ENCODE peak calls at places on chromosomes 5 and 9, in five cellular contexts. One of them, this sample, is unnamed.

GRCh38 chr9:72615931-72616330 is 94.5 kb downstream of the TMC1 start:
- DNase-seq in body of pancreas: no peak
- DNase-seq in transverse colon: no peak
- DNase-seq in prostate gland: no peak
- DNase-seq in NB4: no peak
- DNase-seq in this sample: no peak

GRCh38 chr5:94524841-94525697 is 93.3 kb downstream of the KIAA0825 start:
- DNase-seq in body of pancreas: no peak
- DNase-seq in transverse colon: no peak
- DNase-seq in prostate gland: peak; percentile 7
- DNase-seq in NB4: peak; percentile 62
- DNase-seq in this sample: no peak

GRCh38 chr5:35303152-35303551 is 72.9 kb upstream of the PRLR start:
- DNase-seq in body of pancreas: no peak
- DNase-seq in transverse colon: no peak
- DNase-seq in prostate gland: no peak
- DNase-seq in NB4: no peak
- DNase-seq in this sample: no peak

GRCh38 chr9:19028835-19029451 is 4.1 kb downstream of the SAXO1 start:
- DNase-seq in body of pancreas: peak; percentile 33
- DNase-seq in transverse colon: peak; percentile 29
- DNase-seq in prostate gland: peak; percentile 36
- DNase-seq in NB4: peak; percentile 79
- DNase-seq in this sample: no peak

GRCh38 chr5:72149742-72150141 is 42.5 kb downstream of the MAP1B start:
- DNase-seq in body of pancreas: no peak
- DNase-seq in transverse colon: no peak
- DNase-seq in prostate gland: no peak
- DNase-seq in NB4: no peak
- DNase-seq in this sample: no peak

GRCh38 chr9:129996161-129996849 is 46.7 kb downstream of the FNBP1 start:
- DNase-seq in body of pancreas: no peak
- DNase-seq in transverse colon: no peak
- DNase-seq in prostate gland: no peak
- DNase-seq in NB4: peak; percentile 52
- DNase-seq in this sample: no peak

GRCh38 chr5:39580702-39581498 is 156.1 kb upstream of the DAB2 start:
- DNase-seq in body of pancreas: no peak
- DNase-seq in transverse colon: no peak
- DNase-seq in prostate gland: no peak
- DNase-seq in NB4: peak; percentile 20
- DNase-seq in this sample: no peak

GRCh38 chr5:89037090-89037489 is 154.1 kb upstream of the MEF2C start:
- DNase-seq in body of pancreas: no peak
- DNase-seq in transverse colon: no peak
- DNase-seq in prostate gland: no peak
- DNase-seq in NB4: no peak
- DNase-seq in this sample: peak; percentile 16

GRCh38 chr5:36932699-36933098 is 56.1 kb downstream of the NIPBL start:
- DNase-seq in body of pancreas: no peak
- DNase-seq in transverse colon: no peak
- DNase-seq in prostate gland: no peak
- DNase-seq in NB4: no peak
- DNase-seq in this sample: no peak

GRCh38 chr5:53917095-53917494 is 356.7 kb downstream of the NDUFS4 start:
- DNase-seq in body of pancreas: no peak
- DNase-seq in transverse colon: no peak
- DNase-seq in prostate gland: no peak
- DNase-seq in NB4: no peak
- DNase-seq in this sample: no peak

GRCh38 chr5:57503433-57503832 is 20.8 kb upstream of the ACTBL2 start:
- DNase-seq in body of pancreas: no peak
- DNase-seq in transverse colon: no peak
- DNase-seq in prostate gland: no peak
- DNase-seq in NB4: no peak
- DNase-seq in this sample: no peak

GRCh38 chr5:54659651-54660050 is 142.1 kb downstream of the SNX18 start:
- DNase-seq in body of pancreas: no peak
- DNase-seq in transverse colon: no peak
- DNase-seq in prostate gland: no peak
- DNase-seq in NB4: no peak
- DNase-seq in this sample: no peak

GRCh38 chr5:90185897-90186468 is 223.6 kb downstream of the CETN3 start:
- DNase-seq in body of pancreas: no peak
- DNase-seq in transverse colon: no peak
- DNase-seq in prostate gland: no peak
- DNase-seq in NB4: no peak
- DNase-seq in this sample: no peak

GRCh38 chr5:90182726-90183125 is 226.8 kb downstream of the CETN3 start:
- DNase-seq in body of pancreas: no peak
- DNase-seq in transverse colon: no peak
- DNase-seq in prostate gland: no peak
- DNase-seq in NB4: no peak
- DNase-seq in this sample: no peak

GRCh38 chr5:90184764-90185163 is 224.8 kb downstream of the CETN3 start:
- DNase-seq in body of pancreas: no peak
- DNase-seq in transverse colon: no peak
- DNase-seq in prostate gland: no peak
- DNase-seq in NB4: no peak
- DNase-seq in this sample: no peak
- TF ChIP-seq CTCF in body of pancreas: no peak
- TF ChIP-seq CTCF in transverse colon: no peak
- TF ChIP-seq CTCF in prostate gland: no peak
- TF ChIP-seq CTCF in NB4: no peak
- TF ChIP-seq CTCF in this sample: no peak

GRCh38 chr9:136409557-136410455 is 608 bp downstream of the ENTR1 start:
- DNase-seq in body of pancreas: peak; percentile 31
- DNase-seq in transverse colon: peak; percentile 45
- DNase-seq in prostate gland: no peak
- DNase-seq in NB4: peak; percentile 57
- DNase-seq in this sample: no peak
- TF ChIP-seq POLR2A in body of pancreas: no peak
- TF ChIP-seq POLR2A in transverse colon: peak; percentile 31
- TF ChIP-seq POLR2A in prostate gland: no peak
- TF ChIP-seq POLR2A in NB4: no peak
- TF ChIP-seq POLR2A in this sample: no peak

GRCh38 chr9:8256880-8257279 is 457.3 kb upstream of the DMAC1 start:
- DNase-seq in body of pancreas: no peak
- DNase-seq in transverse colon: no peak
- DNase-seq in prostate gland: no peak
- DNase-seq in NB4: no peak
- DNase-seq in this sample: no peak
- H3K4me3 ChIP-seq in body of pancreas: no peak overlapping the region
- H3K4me3 ChIP-seq in transverse colon: no peak overlapping the region
- H3K4me3 ChIP-seq in prostate gland: no peak overlapping the region
- H3K4me3 ChIP-seq in NB4: no peak overlapping the region
- H3K4me3 ChIP-seq in this sample: no peak overlapping the region

GRCh38 chr5:119582987-119583386 is 46.4 kb upstream of the FAM170A start:
- DNase-seq in body of pancreas: no peak
- DNase-seq in transverse colon: no peak
- DNase-seq in prostate gland: no peak
- DNase-seq in NB4: no peak
- DNase-seq in this sample: no peak

GRCh38 chr5:119583684-119584083 is 45.7 kb upstream of the FAM170A start:
- DNase-seq in body of pancreas: no peak
- DNase-seq in transverse colon: no peak
- DNase-seq in prostate gland: no peak
- DNase-seq in NB4: no peak
- DNase-seq in this sample: no peak

GRCh38 chr5:119578937-119579336 is 50.4 kb upstream of the FAM170A start:
- DNase-seq in body of pancreas: peak; percentile 45
- DNase-seq in transverse colon: no peak
- DNase-seq in prostate gland: no peak
- DNase-seq in NB4: peak; percentile 71
- DNase-seq in this sample: no peak
- TF ChIP-seq CTCF in body of pancreas: no peak
- TF ChIP-seq CTCF in transverse colon: no peak
- TF ChIP-seq CTCF in prostate gland: no peak
- TF ChIP-seq CTCF in NB4: peak; percentile 48
- TF ChIP-seq CTCF in this sample: no peak

GRCh38 chr5:173615884-173616576 is 420 bp downstream of the BOD1 start:
- DNase-seq in body of pancreas: peak; percentile 70
- DNase-seq in transverse colon: peak; percentile 70
- DNase-seq in prostate gland: peak; percentile 73
- DNase-seq in NB4: peak; percentile 76
- DNase-seq in this sample: peak; percentile 71

GRCh38 chr5:173613433-173614144 is 2.9 kb downstream of the BOD1 start:
- DNase-seq in body of pancreas: no peak
- DNase-seq in transverse colon: no peak
- DNase-seq in prostate gland: no peak
- DNase-seq in NB4: no peak
- DNase-seq in this sample: no peak

GRCh38 chr5:173614591-173614990 is 1.9 kb downstream of the BOD1 start:
- DNase-seq in body of pancreas: no peak
- DNase-seq in transverse colon: no peak
- DNase-seq in prostate gland: no peak
- DNase-seq in NB4: no peak
- DNase-seq in this sample: no peak

GRCh38 chr5:173618927-173619519 is 2.6 kb upstream of the BOD1 start:
- DNase-seq in body of pancreas: peak; percentile 56
- DNase-seq in transverse colon: peak; percentile 37
- DNase-seq in prostate gland: peak; percentile 48
- DNase-seq in NB4: peak; percentile 66
- DNase-seq in this sample: peak; percentile 47

GRCh38 chr5:173616577-173617118 is at the start of gene BOD1:
- DNase-seq in body of pancreas: peak; percentile 97
- DNase-seq in transverse colon: peak; percentile 97
- DNase-seq in prostate gland: peak; percentile 98
- DNase-seq in NB4: peak; percentile 98
- DNase-seq in this sample: peak; percentile 98
- TF ChIP-seq POLR2A in body of pancreas: no peak
- TF ChIP-seq POLR2A in transverse colon: peak; percentile 52
- TF ChIP-seq POLR2A in prostate gland: peak; percentile 40
- TF ChIP-seq POLR2A in NB4: no peak
- TF ChIP-seq POLR2A in this sample: no peak

GRCh38 chr9:37404590-37404989 is 17.9 kb upstream of the GRHPR start:
- DNase-seq in body of pancreas: no peak
- DNase-seq in transverse colon: no peak
- DNase-seq in prostate gland: no peak
- DNase-seq in NB4: no peak
- DNase-seq in this sample: no peak
- H3K4me3 ChIP-seq in body of pancreas: no peak overlapping the region
- H3K4me3 ChIP-seq in transverse colon: no peak overlapping the region
- H3K4me3 ChIP-seq in prostate gland: no peak overlapping the region
- H3K4me3 ChIP-seq in NB4: no peak overlapping the region
- H3K4me3 ChIP-seq in this sample: no peak overlapping the region

GRCh38 chr5:152853361-152853760 is 448.3 kb upstream of the NMUR2 start:
- DNase-seq in body of pancreas: no peak
- DNase-seq in transverse colon: no peak
- DNase-seq in prostate gland: no peak
- DNase-seq in NB4: no peak
- DNase-seq in this sample: no peak
- TF ChIP-seq CTCF in body of pancreas: no peak
- TF ChIP-seq CTCF in transverse colon: no peak
- TF ChIP-seq CTCF in prostate gland: no peak
- TF ChIP-seq CTCF in NB4: no peak
- TF ChIP-seq CTCF in this sample: no peak

DNA sequence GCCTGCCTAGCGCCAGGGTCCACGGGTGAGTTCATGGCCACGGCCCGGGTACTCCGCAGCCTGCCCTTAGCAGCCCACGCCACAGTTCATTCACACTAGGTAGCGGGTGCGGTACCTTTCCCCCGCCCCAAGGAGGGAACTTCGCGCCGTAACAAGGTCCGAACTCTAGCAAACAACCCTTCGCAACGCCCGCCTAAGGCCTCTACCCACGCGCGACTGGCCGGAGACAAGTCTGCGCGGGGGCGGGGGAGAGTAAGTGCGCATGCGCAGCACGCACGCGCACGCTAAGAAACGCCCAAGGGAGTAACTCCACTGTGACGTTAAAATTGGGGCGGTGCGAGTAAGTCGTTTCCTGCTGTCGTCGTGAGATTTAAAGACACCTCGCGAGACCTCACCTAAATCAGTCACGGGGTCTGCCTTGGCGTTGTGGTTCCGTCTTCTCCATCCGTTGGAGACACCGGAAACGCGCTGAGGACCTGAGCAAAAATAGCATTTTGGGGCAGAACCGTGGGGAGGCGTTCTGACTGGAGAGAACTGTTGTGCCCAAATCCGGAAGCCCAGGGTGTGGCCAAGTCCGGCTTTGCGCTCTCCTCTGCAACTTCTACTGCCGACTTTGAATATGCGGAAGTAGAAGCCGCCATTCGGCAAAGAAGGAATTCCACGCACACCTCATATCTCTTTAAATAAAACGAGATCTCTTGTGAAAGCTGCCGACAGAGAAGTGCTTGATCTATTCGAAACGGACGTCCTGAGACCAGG is at the start of gene RAPGEF6:
- DNase-seq in body of pancreas: peak; percentile 98
- DNase-seq in transverse colon: peak; percentile 98
- DNase-seq in prostate gland: peak; percentile 99
- DNase-seq in NB4: peak; percentile 100
- DNase-seq in this sample: peak; percentile 100
- TF ChIP-seq POLR2A in body of pancreas: peak; percentile 83
- TF ChIP-seq POLR2A in transverse colon: peak; percentile 88
- TF ChIP-seq POLR2A in prostate gland: peak; percentile 88
- TF ChIP-seq POLR2A in NB4: peak; percentile 80
- TF ChIP-seq POLR2A in this sample: no peak

GRCh38 chr5:5179597-5179996 is 39.5 kb downstream of the ADAMTS16 start:
- DNase-seq in body of pancreas: no peak
- DNase-seq in transverse colon: no peak
- DNase-seq in prostate gland: no peak
- DNase-seq in NB4: no peak
- DNase-seq in this sample: no peak
- H3K4me3 ChIP-seq in body of pancreas: no peak overlapping the region
- H3K4me3 ChIP-seq in transverse colon: no peak overlapping the region
- H3K4me3 ChIP-seq in prostate gland: no peak overlapping the region
- H3K4me3 ChIP-seq in NB4: no peak overlapping the region
- H3K4me3 ChIP-seq in this sample: no peak overlapping the region

GRCh38 chr5:132138260-132138659 is 64.7 kb downstream of the CSF2 start:
- DNase-seq in body of pancreas: no peak
- DNase-seq in transverse colon: no peak
- DNase-seq in prostate gland: no peak
- DNase-seq in NB4: no peak
- DNase-seq in this sample: no peak

GRCh38 chr5:132136906-132137305 is 63.3 kb downstream of the CSF2 start:
- DNase-seq in body of pancreas: no peak
- DNase-seq in transverse colon: no peak
- DNase-seq in prostate gland: no peak
- DNase-seq in NB4: no peak
- DNase-seq in this sample: no peak

GRCh38 chr5:132132138-132132537 is 58.5 kb downstream of the CSF2 start:
- DNase-seq in body of pancreas: no peak
- DNase-seq in transverse colon: no peak
- DNase-seq in prostate gland: no peak
- DNase-seq in NB4: no peak
- DNase-seq in this sample: no peak

GRCh38 chr5:132130918-132131715 is 57.5 kb downstream of the CSF2 start:
- DNase-seq in body of pancreas: no peak
- DNase-seq in transverse colon: no peak
- DNase-seq in prostate gland: no peak
- DNase-seq in NB4: no peak
- DNase-seq in this sample: no peak

GRCh38 chr5:132134384-132134783 is 60.8 kb downstream of the CSF2 start:
- DNase-seq in body of pancreas: no peak
- DNase-seq in transverse colon: no peak
- DNase-seq in prostate gland: no peak
- DNase-seq in NB4: peak; percentile 4
- DNase-seq in this sample: no peak
- TF ChIP-seq CTCF in body of pancreas: no peak
- TF ChIP-seq CTCF in transverse colon: no peak
- TF ChIP-seq CTCF in prostate gland: no peak
- TF ChIP-seq CTCF in NB4: no peak
- TF ChIP-seq CTCF in this sample: no peak